ENCODE peak calls at places on chromosome 20, in seven cellular contexts. Z is activated CD4-positive, alpha-beta T cell treated with anti-CD3 and anti-CD28 coated beads, Interleukin-2, amount 50 U/mL, for 1 hour; L is lung; M is HEK293T; C is HTR-8/SVneo; P is aorta; N is H54. Y is an unnamed sample.
A peak's percentile ranks its signal among the peaks of the same experiment; 100 is the strongest.

GRCh38 chr20:54173653-54174451 is at the start of gene CYP24A1:
- DNase-seq in Z (no peak), L (no peak), M (peak; percentile 23), C (peak; percentile 36), P (no peak), N (peak; percentile 55), Y (peak; percentile 45)

GRCh38 chr20:3340443-3340842 is 67.0 kb downstream of the DNAAF9 start:
- DNase-seq in Z (no peak), L (peak; percentile 73), M (no peak), C (no peak), P (no peak), N (no peak), Y (no peak)

GRCh38 chr20:63696628-63697356 is at the start of gene TNFRSF6B:
- DNase-seq in Z (peak; percentile 20), L (no peak), M (no peak), C (no peak), P (peak; percentile 76), N (no peak), Y (no peak)

GRCh38 chr20:56627122-56628014 is 1.7 kb upstream of the TFAP2C start:
- DNase-seq in Z (no peak), L (no peak), M (no peak), C (no peak), P (no peak), N (no peak), Y (peak; percentile 28)

GRCh38 chr20:45779011-45779915 is 12.4 kb downstream of the WFDC3 start:
- DNase-seq in Z (no peak), L (peak; percentile 90), M (no peak), C (peak; percentile 98), P (peak; percentile 94), N (peak; percentile 60), Y (no peak)

GRCh38 chr20:17620371-17621228 is 50.7 kb downstream of the DSTN start:
- DNase-seq in Z (no peak), L (no peak), M (no peak), C (no peak), P (peak; percentile 76), N (no peak), Y (peak; percentile 8)

GRCh38 chr20:37347891-37348642 is 2.1 kb downstream of the SRC start:
- DNase-seq in Z (no peak), L (no peak), M (no peak), C (no peak), P (peak; percentile 54), N (no peak), Y (no peak)

GRCh38 chr20:39032997-39033396 is 70.9 kb downstream of the DHX35 start:
- DNase-seq in Z (no peak), L (no peak), M (no peak), C (no peak), P (no peak), N (no peak), Y (no peak)